ENCODE peak calls at places on chromosome 1, in nine cellular contexts. G, L, F, U, P, J, R, K and M are unnamed samples.

GRCh38 chr1:56034222-56034621 is 545.1 kb downstream of the PLPP3 start:
- DNase-seq in P (no peak), R (no peak), G (peak), J (no peak), F (no peak), L (no peak), K (no peak), U (no peak), M (no peak)

GRCh38 chr1:105485207-105485606 is 1571.3 kb upstream of the PRMT6 start:
- DNase-seq in K (no peak), F (no peak), P (no peak), L (no peak), J (no peak), R (no peak), G (peak), U (no peak), M (no peak)

GRCh38 chr1:54543729-54544496 is 4.1 kb upstream of the ACOT11 start:
- DNase-seq in K (no peak), J (no peak), U (no peak), L (no peak), F (no peak), P (no peak), G (peak), R (no peak), M (no peak)

GRCh38 chr1:65148548-65149390 is 766 bp downstream of the AK4 start:
- DNase-seq in G (peak), R (peak), L (peak), J (peak), U (peak), P (peak), K (peak), F (peak), M (peak)

GRCh38 chr1:57591854-57592253 is 168.0 kb upstream of the DAB1 start:
- DNase-seq in G (no peak), L (no peak), J (no peak), K (no peak), F (no peak), P (no peak), R (no peak), U (no peak), M (no peak)

GRCh38 chr1:1345384-1345783 is 3.8 kb downstream of the DVL1 start:
- DNase-seq in K (no peak), F (no peak), U (no peak), G (no peak), L (no peak), P (no peak), R (no peak), J (no peak), M (no peak)

GRCh38 chr1:41232305-41232704 is 9.8 kb downstream of the SCMH1 start:
- DNase-seq in P (no peak), R (no peak), K (no peak), G (no peak), L (no peak), J (no peak), F (no peak), U (no peak), M (no peak)

GRCh38 chr1:79373481-79374132 is 367.1 kb upstream of the ADGRL4 start:
- DNase-seq in L (no peak), J (peak), G (peak), R (no peak), P (no peak), F (no peak), U (no peak), K (no peak), M (no peak)

GRCh38 chr1:110035236-110035752 is 870 bp downstream of the STRIP1 start:
- DNase-seq in J (no peak), L (no peak), R (no peak), K (peak), G (peak), F (no peak), U (no peak), P (no peak), M (no peak)

GRCh38 chr1:160209041-160209655 is 4.0 kb downstream of the PEA15 start:
- DNase-seq in J (no peak), G (no peak), L (no peak), F (no peak), R (no peak), P (no peak), K (no peak), U (no peak), M (no peak)

GRCh38 chr1:164999135-164999534 is 357.4 kb downstream of the LMX1A start:
- DNase-seq in P (no peak), J (no peak), F (no peak), L (no peak), U (no peak), G (no peak), K (no peak), R (no peak), M (no peak)

GRCh38 chr1:54604572-54605370 is 18.6 kb downstream of the FAM151A start:
- DNase-seq in U (peak), G (no peak), P (no peak), J (no peak), L (no peak), F (no peak), R (no peak), K (no peak), M (peak)

GRCh38 chr1:227942716-227943261 is 4.9 kb downstream of the WNT9A start:
- DNase-seq in G (no peak), P (no peak), F (peak), K (no peak), L (no peak), U (peak), R (peak), J (no peak), M (no peak)

GRCh38 chr1:237239248-237239647 is 197.3 kb downstream of the RYR2 start:
- DNase-seq in F (no peak), P (no peak), J (no peak), U (no peak), G (no peak), L (no peak), K (no peak), R (no peak), M (no peak)

GRCh38 chr1:107365874-107366273 is 225.0 kb downstream of the NTNG1 start:
- DNase-seq in R (no peak), P (no peak), L (peak), J (no peak), G (no peak), U (no peak), K (no peak), F (no peak), M (no peak)

GRCh38 chr1:76379506-76379905 is 305.0 kb downstream of the ST6GALNAC3 start:
- DNase-seq in U (no peak), G (no peak), R (no peak), J (no peak), F (no peak), P (no peak), K (no peak), L (peak), M (no peak)

GRCh38 chr1:46411010-46411405 is 16.9 kb downstream of the FAAH start:
- DNase-seq in P (no peak), L (no peak), G (no peak), U (peak), R (no peak), F (peak), J (no peak), K (no peak), M (no peak)

GRCh38 chr1:202017385-202018225 is 7.2 kb downstream of the ELF3 start:
- DNase-seq in R (no peak), P (no peak), F (no peak), L (peak), U (no peak), G (no peak), K (no peak), J (peak), M (no peak)